ENCODE peak calls at places on chromosome 10, in ten cellular contexts. J is stomach, R is A549, S is cardiac fibroblast, A is endothelial cell, Q is tibial nerve, D is OCI-LY7, P is IMR-90, Z is Calu3, I is foreskin fibroblast. X is an unnamed sample.

GRCh38 chr10:72334196-72334831 is 20.4 kb downstream of the DNAJB12 start:
- DNase-seq in I (no peak), R (no peak), D (no peak), S (peak; percentile 40), Q (no peak), J (no peak), P (peak; percentile 50), A (no peak), Z (no peak), X (peak; percentile 77)

GRCh38 chr10:44674536-44674935 is 236.6 kb upstream of the TMEM72 start:
- DNase-seq in D (no peak), I (no peak), J (no peak), P (no peak), A (no peak), Z (no peak), S (no peak), R (no peak), Q (no peak), X (no peak)

GRCh38 chr10:67790534-67791408 is 47.2 kb downstream of the DNAJC12 start:
- DNase-seq in R (no peak), Q (no peak), D (peak; percentile 64), J (no peak), A (no peak), S (peak; percentile 64), Z (peak; percentile 39), P (peak; percentile 29), I (peak; percentile 9), X (no peak)

GRCh38 chr10:8418631-8419030 is 364.1 kb downstream of the GATA3 start:
- DNase-seq in Z (no peak), D (no peak), I (no peak), P (peak; percentile 23), Q (no peak), J (no peak), S (peak; percentile 84), R (no peak), A (no peak), X (peak; percentile 5)

GRCh38 chr10:84540617-84541288 is 212.4 kb downstream of the CCSER2 start:
- DNase-seq in Q (peak; percentile 25), D (peak; percentile 30), R (peak; percentile 62), Z (peak; percentile 74), I (peak; percentile 83), S (peak; percentile 72), A (peak; percentile 89), J (peak; percentile 64), P (peak; percentile 44), X (peak; percentile 24)

GRCh38 chr10:20986049-20986448 is 88.9 kb upstream of the NEBL start:
- DNase-seq in R (no peak), I (no peak), D (no peak), J (no peak), S (peak; percentile 45), Z (no peak), P (no peak), A (no peak), Q (no peak), X (no peak)

GRCh38 chr10:113916053-113916452 is 61.6 kb downstream of the NHLRC2 start:
- DNase-seq in A (no peak), D (no peak), S (no peak), I (no peak), J (no peak), Z (no peak), R (no peak), P (no peak), Q (no peak), X (no peak)

GRCh38 chr10:98293550-98294269 is 25.7 kb upstream of the LOXL4 start:
- DNase-seq in R (no peak), I (peak; percentile 46), S (no peak), Z (no peak), J (no peak), D (no peak), Q (peak; percentile 50), A (no peak), P (no peak), X (no peak)

DNA sequence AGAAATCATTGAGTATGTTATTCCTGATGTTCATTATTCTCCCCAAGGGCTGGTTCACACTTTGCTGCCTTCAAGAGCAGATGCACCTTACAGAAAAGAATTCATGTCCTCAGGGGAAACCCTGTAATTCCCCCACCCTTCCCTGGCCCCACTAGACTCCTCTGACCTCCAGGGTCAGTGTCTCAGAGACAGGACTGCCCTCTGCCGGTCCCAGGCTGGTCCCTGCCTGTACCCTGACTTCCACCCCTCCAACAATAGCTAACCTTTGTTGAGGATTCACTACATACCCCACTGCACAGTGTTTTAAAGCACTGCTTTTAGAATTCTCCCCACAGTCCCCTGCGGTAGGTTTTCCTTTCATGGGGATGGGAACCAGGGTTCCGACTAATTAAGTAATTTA is 4.4 kb upstream of the SEPHS1 start:
- DNase-seq in A (peak; percentile 28), R (no peak), Q (no peak), D (peak; percentile 50), Z (no peak), J (no peak), I (no peak), S (no peak), P (no peak), X (no peak)
- TF ChIP-seq CTCF in A (no peak), R (no peak), Q (no peak), D (peak; percentile 59), Z (no peak), J (no peak), I (no peak), S (no peak), P (no peak), X (no peak)

GRCh38 chr10:116185199-116185598 is 87.8 kb downstream of the GFRA1 start:
- DNase-seq in A (no peak), R (no peak), D (no peak), J (no peak), P (no peak), I (no peak), Q (no peak), S (no peak), Z (no peak), X (no peak)

GRCh38 chr10:116186273-116186672 is 86.7 kb downstream of the GFRA1 start:
- DNase-seq in A (no peak), R (no peak), Z (no peak), Q (no peak), D (no peak), J (no peak), I (no peak), S (no peak), P (no peak), X (no peak)

GRCh38 chr10:116184448-116184794 is 88.6 kb downstream of the GFRA1 start:
- DNase-seq in Q (no peak), D (no peak), I (no peak), R (no peak), J (no peak), Z (no peak), S (no peak), P (no peak), A (no peak), X (no peak)

GRCh38 chr10:116182426-116182825 is 90.6 kb downstream of the GFRA1 start:
- DNase-seq in D (no peak), P (no peak), I (no peak), A (no peak), Z (no peak), R (no peak), J (no peak), Q (no peak), S (no peak), X (no peak)

DNA sequence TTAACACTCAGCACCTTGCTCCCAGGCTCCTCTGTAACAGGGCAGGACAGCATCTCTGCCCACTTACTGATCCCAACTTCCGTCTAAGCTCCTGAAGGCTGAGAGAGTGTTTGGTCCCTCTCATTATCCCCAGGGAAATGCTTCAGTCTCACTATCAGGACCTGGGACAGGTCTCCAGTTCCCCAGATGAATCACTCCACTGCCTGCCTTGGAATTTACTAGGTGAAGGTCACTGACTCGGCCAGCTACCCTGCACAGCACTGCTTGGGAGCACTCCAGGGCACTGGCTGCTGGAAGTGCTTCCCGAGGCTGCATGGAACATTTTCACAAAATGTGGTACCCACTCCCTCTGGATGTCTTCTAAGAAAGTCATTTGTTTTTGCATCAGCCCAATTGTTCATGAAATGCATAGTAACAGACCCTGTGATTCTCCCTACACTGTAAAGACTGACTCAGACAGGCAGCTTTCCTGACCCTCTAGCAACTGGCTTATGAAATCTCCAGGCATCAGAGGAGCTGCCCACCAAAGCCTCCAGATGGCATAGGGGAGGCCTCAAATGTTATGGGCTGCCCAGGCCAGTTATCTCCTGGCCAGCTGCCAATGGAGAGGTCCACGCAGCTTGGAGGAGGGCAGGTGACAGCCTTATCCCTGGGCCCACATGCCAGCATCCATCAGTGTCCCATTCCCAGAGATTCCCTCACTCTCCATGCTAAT is 89.1 kb downstream of the GFRA1 start:
- DNase-seq in R (no peak), J (no peak), Q (no peak), P (peak; percentile 29), S (peak; percentile 10), D (no peak), I (peak; percentile 28), A (peak; percentile 31), Z (no peak), X (no peak)
- TF ChIP-seq CTCF in R (no peak), J (no peak), Q (no peak), P (no peak), S (no peak), D (no peak), I (no peak), A (no peak), Z (no peak), X (no peak)

DNA sequence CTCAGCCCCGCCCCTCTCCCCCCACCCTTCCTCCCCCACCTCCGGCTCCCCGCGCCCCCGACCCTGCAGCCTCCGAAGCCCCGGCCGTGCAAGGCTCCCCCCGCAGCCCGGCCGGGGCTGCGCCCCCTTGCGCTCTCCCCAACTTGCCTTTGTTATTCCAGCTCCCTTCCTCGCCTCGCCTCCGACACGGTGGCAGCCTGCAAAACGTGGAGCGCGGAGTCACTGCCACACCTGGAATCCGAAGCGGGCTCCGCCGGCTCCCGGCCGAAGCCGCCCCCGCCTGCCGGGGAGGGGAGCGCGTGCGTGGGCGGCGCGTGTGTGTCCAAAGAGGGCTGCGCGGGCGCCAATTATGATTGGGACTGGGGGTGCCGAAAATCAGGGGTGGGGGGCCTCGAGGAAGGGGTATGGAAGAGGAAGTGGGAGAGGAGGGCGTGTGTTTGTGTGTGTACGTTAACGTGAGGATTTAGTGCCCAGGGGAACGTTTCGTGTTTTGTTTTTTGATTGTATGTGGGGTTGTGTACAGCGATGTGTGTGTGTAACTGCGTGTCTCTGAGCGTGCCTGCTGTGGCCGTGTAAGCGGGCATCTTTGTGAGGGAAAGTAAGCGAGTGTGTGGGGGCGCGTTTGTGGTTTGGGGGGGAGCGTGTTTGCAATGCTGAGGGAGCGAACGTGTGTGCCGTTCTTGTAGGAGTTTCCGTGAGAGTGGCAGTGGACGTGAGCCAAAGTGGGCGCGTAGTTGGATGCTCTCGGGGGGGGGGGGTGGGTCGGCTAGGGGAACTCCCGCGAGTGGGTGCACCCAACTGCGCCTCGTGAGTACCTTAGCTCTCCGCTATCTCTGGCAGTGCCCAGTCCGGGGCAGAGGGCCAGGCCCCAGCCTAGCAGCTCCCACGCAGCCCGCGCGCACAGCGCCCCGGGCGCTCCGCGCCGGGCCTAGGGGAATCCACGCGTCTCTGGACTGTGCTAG is 1.2 kb upstream of the ZMIZ1 start:
- DNase-seq in Q (peak; percentile 91), J (peak; percentile 87), I (peak; percentile 95), P (peak; percentile 91), D (peak; percentile 87), R (peak; percentile 83), A (peak; percentile 96), Z (peak; percentile 93), S (peak; percentile 88), X (peak; percentile 84)
- TF ChIP-seq CTCF in Q (no peak), J (no peak), I (peak; percentile 14), P (peak; percentile 44), D (peak; percentile 34), R (no peak), A (peak; percentile 15), Z (peak; percentile 37), S (no peak), X (peak; percentile 43)

DNA sequence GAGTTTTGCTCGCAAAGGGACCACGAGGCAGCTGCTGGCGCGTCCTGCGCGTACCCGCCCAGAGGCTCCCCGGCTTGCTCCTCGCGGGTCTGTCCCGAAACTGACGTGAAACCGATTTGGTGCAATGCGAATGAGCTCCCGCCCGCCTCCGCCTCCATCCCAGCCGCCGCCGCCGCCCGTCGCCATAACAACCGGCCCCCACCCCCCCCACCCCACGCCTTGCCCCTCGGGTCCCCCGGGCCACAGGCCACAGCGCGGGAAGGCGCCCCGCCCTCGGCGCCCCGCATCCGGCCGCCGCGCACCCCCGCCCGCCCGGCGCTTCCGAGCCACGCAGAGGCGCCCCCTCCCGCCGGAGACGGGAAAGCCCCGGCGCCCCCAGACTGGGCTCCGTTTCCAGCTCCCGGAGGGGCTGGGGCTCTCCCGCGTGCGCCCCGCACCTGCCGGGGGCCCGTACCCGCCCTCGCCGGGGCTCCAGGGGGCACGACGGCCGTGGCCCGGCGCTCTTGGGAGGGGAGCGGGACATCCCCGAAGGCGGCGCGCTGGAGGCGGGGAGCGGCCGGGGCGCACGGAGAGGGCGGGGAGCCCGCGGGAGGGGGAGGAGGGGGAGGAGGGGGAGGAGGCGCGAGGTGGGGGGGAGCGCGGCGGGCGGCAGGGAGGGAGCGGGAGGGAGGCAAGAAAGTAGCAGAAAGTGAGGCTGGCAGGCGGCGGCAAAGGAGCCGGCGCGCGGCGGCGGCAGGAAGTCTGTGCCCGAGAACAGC is at the start of gene CAMK1D:
- DNase-seq in S (peak; percentile 56), A (peak; percentile 67), R (peak; percentile 60), J (peak; percentile 77), Z (peak; percentile 56), P (peak; percentile 66), Q (peak; percentile 57), I (peak; percentile 86), D (peak; percentile 90), X (peak; percentile 26)
- TF ChIP-seq CTCF in S (no peak), A (no peak), R (peak; percentile 59), J (no peak), Z (no peak), P (peak; percentile 43), Q (peak; percentile 36), I (peak; percentile 12), D (peak; percentile 52), X (no peak)